ENCODE peak calls at places on chromosome 5, in five cellular contexts. G, I, D, R and K are unnamed samples. For H3K27me3, the result is how much of the 10 kb centered on the place peaks cover.

GRCh38 chr5:57887851-57888621 is 405.4 kb upstream of the ACTBL2 start:
- DNase-seq in G (peak), I (peak), R (peak), D (peak), K (peak)

GRCh38 chr5:35129921-35130485 is 82.3 kb upstream of the AGXT2 start:
- DNase-seq in I (peak), R (no peak), G (no peak), D (no peak), K (no peak)

GRCh38 chr5:11378462-11378861 is 525.8 kb downstream of the CTNND2 start:
- DNase-seq in I (no peak), D (no peak), R (no peak), G (no peak), K (no peak)

GRCh38 chr5:139246394-139246793 is 47.1 kb upstream of the MATR3 start:
- DNase-seq in G (no peak), I (peak), D (no peak), R (peak), K (no peak)

GRCh38 chr5:146440870-146441495 is 6.2 kb upstream of the TCERG1 start:
- DNase-seq in D (no peak), I (no peak), R (no peak), G (no peak), K (no peak)

GRCh38 chr5:50352390-50352789 is 88.7 kb downstream of the EMB start:
- DNase-seq in G (no peak), R (no peak), I (no peak), D (no peak), K (no peak)

GRCh38 chr5:133921899-133922468 is 46.4 kb downstream of the C5orf15 start:
- DNase-seq in D (no peak), I (no peak), R (no peak), G (no peak), K (no peak)

GRCh38 chr5:59146729-59147128 is 563.9 kb downstream of the RAB3C start:
- DNase-seq in I (no peak), G (no peak), R (no peak), D (no peak), K (no peak)

GRCh38 chr5:85340790-85341189 is 956.1 kb upstream of the EDIL3 start:
- DNase-seq in I (no peak), R (no peak), D (no peak), G (no peak), K (no peak)

GRCh38 chr5:180461303-180461702 is 32.9 kb upstream of the CNOT6 start:
- DNase-seq in D (no peak), R (no peak), G (no peak), I (no peak), K (no peak)

DNA sequence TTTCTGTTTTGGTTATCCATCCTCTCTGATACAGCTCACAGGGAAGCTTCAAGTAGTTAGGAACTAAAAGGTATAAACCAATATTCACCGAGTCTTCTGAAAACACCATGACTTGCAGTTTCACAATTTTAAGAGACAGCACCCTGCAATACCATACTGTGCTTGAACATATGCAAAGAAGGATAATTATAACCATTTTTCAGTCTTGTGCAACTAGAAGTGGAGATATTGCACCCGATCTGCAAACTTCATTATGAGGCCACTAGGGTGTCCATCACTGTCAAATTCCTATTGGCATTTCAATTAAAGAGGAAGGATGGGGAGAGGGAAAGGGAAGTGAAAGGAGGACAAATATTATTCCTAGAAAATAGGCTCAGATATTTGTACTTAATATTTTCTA is 32.4 kb upstream of the CEP120 start:
- DNase-seq in R (no peak), G (no peak), D (no peak), I (no peak), K (no peak)
- TF ChIP-seq CTCF in R (no peak), G (no peak), D (no peak), I (no peak), K (no peak)

DNA sequence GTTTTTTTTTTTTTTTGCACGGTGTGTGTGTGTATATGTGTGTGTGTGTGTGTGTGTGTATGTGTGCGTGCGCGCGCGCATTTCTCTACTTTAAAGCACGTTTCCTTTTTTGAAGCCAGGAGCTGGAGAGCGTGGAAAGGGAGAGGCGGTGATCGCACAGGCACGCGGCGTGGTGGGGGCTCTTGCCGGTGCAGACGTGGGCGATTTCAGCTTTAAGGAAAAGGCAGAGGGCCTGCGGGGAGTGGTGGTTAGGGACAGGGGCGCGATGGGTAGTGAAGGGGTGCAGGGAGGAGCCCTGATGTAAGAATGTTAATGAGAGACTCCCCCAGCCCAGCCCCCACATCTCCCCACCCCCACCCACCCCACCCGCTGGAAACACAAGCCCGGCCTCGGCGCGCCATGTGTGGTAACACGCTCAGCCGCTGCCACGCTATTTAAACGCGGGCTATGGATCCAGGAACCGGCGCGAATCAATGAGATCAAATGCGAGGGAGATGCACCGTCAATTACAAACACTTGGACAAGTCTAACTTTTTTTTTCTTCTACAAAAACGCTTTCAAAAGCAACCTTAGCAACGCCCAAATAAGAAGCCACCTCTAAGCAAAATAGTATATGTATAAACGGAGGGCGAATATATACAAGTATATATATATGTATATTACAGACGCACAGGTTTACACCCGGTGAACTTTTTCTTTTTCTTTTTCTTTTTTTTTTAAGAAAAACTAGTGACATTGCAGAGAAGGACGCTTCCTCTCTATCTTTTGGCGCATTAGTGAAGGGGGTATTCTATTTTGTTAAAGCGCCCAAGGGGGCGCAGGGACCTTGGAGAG is at the start of gene NPR3:
- DNase-seq in R (no peak), I (peak), D (peak), G (no peak), K (no peak)
- H3K27me3 ChIP-seq in R (under half), I (half or more), D (under half), G (under half), K (under half)

DNA sequence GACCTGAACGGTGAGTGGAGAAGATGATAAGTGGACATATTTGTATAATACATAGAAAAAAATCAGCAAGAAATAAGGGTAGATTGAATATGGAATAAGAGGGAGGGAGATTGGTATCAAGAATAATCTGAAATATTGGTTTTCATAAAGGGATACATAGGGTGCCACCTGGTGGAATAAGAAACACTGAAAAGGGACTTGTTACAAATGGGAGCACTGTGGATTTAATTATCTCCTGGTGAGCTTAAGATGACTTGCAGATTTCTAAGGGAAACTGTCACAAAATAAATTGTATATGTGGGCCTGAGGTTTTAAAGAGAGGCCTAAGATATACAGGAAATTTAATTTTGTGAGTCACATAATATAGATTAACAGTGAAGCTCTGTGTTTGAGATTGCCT is 1403.5 kb upstream of the CDH18 start:
- DNase-seq in G (no peak), R (no peak), I (no peak), D (no peak), K (peak)
- TF ChIP-seq CTCF in G (peak), R (no peak), I (no peak), D (no peak), K (peak)

GRCh38 chr5:1010181-1010510 is 1.5 kb downstream of the NKD2 start:
- DNase-seq in R (no peak), D (peak), I (no peak), G (no peak), K (no peak)
- H3K27me3 ChIP-seq in R (under half), D (under half), I (half or more), G (under half), K (half or more)

GRCh38 chr5:135549413-135549812 is 13.6 kb upstream of the NEUROG1 start:
- DNase-seq in G (no peak), R (no peak), D (no peak), I (no peak), K (no peak)

GRCh38 chr5:135555530-135555929 is 19.8 kb upstream of the NEUROG1 start:
- DNase-seq in I (no peak), R (no peak), G (no peak), D (no peak), K (no peak)

GRCh38 chr5:135557034-135557838 is 21.5 kb upstream of the NEUROG1 start:
- DNase-seq in I (no peak), G (no peak), R (no peak), D (no peak), K (no peak)

GRCh38 chr5:135551593-135552447 is 16.1 kb upstream of the NEUROG1 start:
- DNase-seq in I (peak), G (peak), R (peak), D (peak), K (no peak)

DNA sequence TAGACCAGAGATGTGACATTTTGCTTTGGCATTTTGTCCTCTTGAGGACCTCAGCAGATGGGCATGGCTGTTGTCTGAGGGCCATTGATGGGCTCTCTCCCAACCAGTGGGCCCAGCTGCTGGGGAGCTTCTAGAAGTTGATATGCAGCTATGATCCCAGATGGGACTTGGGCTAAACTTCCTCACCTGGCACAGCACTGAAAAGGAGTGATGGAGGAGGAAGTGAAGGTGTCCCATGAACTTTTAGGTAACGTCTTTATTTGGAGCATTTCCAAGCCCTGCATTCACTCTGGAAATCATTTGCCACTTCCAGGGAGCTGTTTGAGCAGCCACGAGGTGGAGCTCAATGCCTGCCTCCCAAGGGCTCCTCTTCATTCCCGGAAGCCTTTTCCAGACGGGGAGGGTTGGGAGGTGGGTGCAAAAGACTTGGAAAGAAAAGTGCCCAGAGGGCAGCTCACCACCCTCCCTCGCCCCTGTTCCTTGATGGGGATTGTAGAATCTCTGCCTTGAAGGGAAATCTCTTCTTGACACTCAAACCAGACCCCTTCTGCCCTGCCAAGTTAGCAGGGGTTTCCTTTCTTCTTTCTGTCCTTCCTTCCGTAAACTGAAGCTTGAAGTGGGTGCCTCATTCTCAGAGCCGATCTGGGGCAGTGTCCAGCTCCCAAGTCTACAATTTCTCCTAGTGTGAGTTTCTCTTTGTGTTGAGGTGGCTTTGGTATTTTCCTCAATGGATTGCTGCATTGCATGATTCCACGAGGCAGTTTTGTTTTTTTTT is 18.1 kb upstream of the NEUROG1 start:
- DNase-seq in G (no peak), D (no peak), I (peak), R (no peak), K (no peak)
- TF ChIP-seq CTCF in G (peak), D (no peak), I (peak), R (no peak), K (peak)

DNA sequence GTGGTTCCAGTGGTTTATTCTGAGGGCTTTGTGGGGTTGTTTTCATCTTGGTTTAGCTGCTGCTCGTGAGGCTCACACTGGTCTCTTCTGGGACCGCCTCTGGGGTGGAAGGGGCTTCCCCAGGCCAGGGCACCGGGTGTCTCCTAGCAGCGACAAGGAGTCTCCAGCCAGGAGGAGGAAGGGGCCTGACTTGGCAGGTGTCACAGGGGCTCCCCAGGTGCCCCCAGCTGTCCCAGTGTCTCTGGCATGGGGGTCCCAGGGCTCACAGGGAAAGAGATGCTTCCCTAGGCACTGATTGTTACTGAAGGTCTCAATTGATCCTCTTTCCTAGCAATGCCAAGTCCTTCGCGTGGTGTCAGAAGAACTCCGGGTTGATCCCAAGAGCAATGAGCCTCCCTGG is 241.1 kb upstream of the IRX4 start:
- DNase-seq in G (no peak), I (no peak), D (no peak), R (no peak), K (no peak)
- H3K27me3 ChIP-seq in G (under half), I (under half), D (under half), R (under half), K (under half)

GRCh38 chr5:128566170-128566569 is 28.1 kb upstream of the FBN2 start:
- DNase-seq in I (no peak), R (no peak), G (no peak), D (no peak), K (no peak)
- TF ChIP-seq CTCF in I (no peak), R (no peak), G (no peak), D (no peak), K (no peak)

DNA sequence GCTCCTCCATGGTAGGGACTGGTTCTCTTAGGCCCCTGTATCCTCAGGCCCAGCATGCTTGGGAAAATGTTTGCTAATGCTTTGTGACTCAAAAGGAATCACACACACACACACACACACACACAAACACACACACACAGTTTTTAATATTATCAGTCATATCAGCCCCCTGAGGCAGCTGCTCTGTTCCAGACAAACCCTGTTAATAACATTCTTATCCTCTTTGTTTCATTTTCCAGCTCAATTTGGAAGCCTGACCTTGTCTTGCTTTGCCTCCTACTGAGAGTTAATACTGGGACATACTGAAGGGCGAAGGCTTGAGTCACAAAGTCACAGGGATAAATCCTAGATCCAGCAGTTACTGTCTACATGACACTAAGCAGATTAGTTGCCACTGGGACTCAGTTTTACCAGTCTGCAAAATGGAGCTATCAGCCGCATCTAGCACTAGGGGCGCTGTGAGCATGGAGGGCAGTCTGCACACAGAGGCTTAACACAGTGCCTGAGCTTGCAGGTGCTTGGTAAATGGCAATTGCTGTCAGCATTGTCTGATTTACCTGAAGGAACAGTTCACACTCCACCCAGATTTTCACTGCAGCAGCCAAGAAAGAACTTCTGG is 37.1 kb upstream of the KCNMB1 start:
- DNase-seq in D (no peak), R (no peak), G (no peak), I (no peak), K (no peak)
- H3K27me3 ChIP-seq in D (under half), R (under half), G (under half), I (under half), K (under half)

DNA sequence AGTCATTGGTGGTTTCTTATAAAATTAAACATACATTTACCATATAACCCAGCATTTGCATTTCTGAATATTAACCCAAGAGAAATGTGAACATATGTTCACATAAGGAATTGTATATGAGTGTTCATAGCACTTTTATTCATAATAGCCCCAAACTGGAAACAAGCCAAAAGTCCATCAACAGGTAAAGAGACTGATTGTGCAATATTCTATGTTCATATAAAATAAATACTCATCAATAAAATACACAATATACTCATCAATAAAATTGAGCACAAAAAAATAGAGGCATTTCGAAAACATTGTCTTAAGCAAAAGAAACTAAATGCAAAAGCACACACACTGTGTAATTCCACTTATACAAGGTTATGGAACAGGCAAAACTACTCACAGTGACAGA is 3.7 kb downstream of the SMIM23 start:
- DNase-seq in D (no peak), I (no peak), G (no peak), R (no peak), K (no peak)
- TF ChIP-seq CTCF in D (no peak), I (no peak), G (no peak), R (no peak), K (no peak)